ENCODE peak calls at places on chromosomes 7 and 10, in four cellular contexts. C is aorta, L is adipocyte, F is fibroblast of the aortic adventitia. H is an unnamed sample.

GRCh38 chr10:30000802-30001571 is 58.4 kb downstream of the JCAD start:
- DNase-seq in C (peak; percentile 63), L (peak; percentile 78), F (peak; percentile 97), H (peak; percentile 84)

GRCh38 chr7:15602236-15602635 is 40.4 kb upstream of the AGMO start:
- DNase-seq in L (peak; percentile 42), F (peak; percentile 12), C (no peak), H (peak; percentile 9)

GRCh38 chr10:77390481-77390891 is 247.1 kb downstream of the KCNMA1 start:
- DNase-seq in C (peak; percentile 64), L (peak; percentile 48), F (peak; percentile 34), H (peak; percentile 22)

GRCh38 chr10:43196981-43197833 is 59.0 kb downstream of the CSGALNACT2 start:
- DNase-seq in C (peak; percentile 32), L (no peak), F (no peak), H (no peak)

GRCh38 chr10:124280916-124281315 is 137.8 kb downstream of the OAT start:
- DNase-seq in L (no peak), F (no peak), C (peak; percentile 22), H (no peak)

GRCh38 chr10:14486777-14487510 is 156.2 kb upstream of the FRMD4A start:
- DNase-seq in L (peak; percentile 15), C (no peak), F (no peak), H (no peak)

GRCh38 chr7:19663816-19664531 is 44.9 kb downstream of the POLR1F start:
- DNase-seq in F (no peak), C (no peak), L (peak; percentile 11), H (no peak)

GRCh38 chr10:88651131-88651541 is 13.1 kb upstream of the LIPF start:
- DNase-seq in L (peak; percentile 89), F (peak; percentile 97), C (no peak), H (peak; percentile 87)

GRCh38 chr10:32538256-32538655 is 92.3 kb downstream of the CCDC7 start:
- DNase-seq in C (no peak), F (no peak), L (no peak), H (no peak)

GRCh38 chr10:51204691-51205090 is 130.4 kb downstream of the PRKG1 start:
- DNase-seq in F (no peak), C (no peak), L (no peak), H (peak; percentile 6)

GRCh38 chr10:47090042-47090441 is 178.8 kb downstream of the PTPN20 start:
- DNase-seq in C (no peak), L (no peak), F (no peak), H (no peak)

GRCh38 chr7:23184709-23185354 is 3.0 kb downstream of the NUP42 start:
- DNase-seq in C (no peak), L (peak; percentile 86), F (peak; percentile 76), H (peak; percentile 43)

GRCh38 chr7:1845536-1846311 is 175.6 kb downstream of the ELFN1 start:
- DNase-seq in C (peak; percentile 38), L (no peak), F (no peak), H (peak; percentile 17)

GRCh38 chr10:69495666-69496065 is 44.4 kb downstream of the TSPAN15 start:
- DNase-seq in C (no peak), L (no peak), F (no peak), H (no peak)

GRCh38 chr7:107185716-107186115 is 16.9 kb downstream of the HBP1 start:
- DNase-seq in L (no peak), C (no peak), F (no peak), H (no peak)

GRCh38 chr10:3538850-3539531 is 246.0 kb downstream of the KLF6 start:
- DNase-seq in C (peak; percentile 80), L (peak; percentile 90), F (peak; percentile 98), H (peak; percentile 94)

GRCh38 chr7:102872460-102872859 is 40.3 kb upstream of the LRRC17 start:
- DNase-seq in L (peak; percentile 80), F (peak; percentile 87), C (no peak), H (peak; percentile 91)

GRCh38 chr7:1109581-1110310 is 21.8 kb downstream of the GPER1 start:
- DNase-seq in F (no peak), C (peak; percentile 35), L (no peak), H (no peak)

GRCh38 chr10:127195041-127195506 is 1.3 kb downstream of the INSYN2A start:
- DNase-seq in L (peak; percentile 29), F (no peak), C (no peak), H (peak; percentile 58)

GRCh38 chr10:30151581-30152389 is 92.4 kb upstream of the JCAD start:
- DNase-seq in L (peak; percentile 79), C (peak; percentile 87), F (peak; percentile 85), H (peak; percentile 92)

GRCh38 chr7:151056286-151057037 is 1.2 kb downstream of the CDK5 start:
- DNase-seq in C (no peak), L (no peak), F (no peak), H (no peak)

GRCh38 chr10:87841215-87841614 is 22.1 kb downstream of the KLLN start:
- DNase-seq in C (no peak), L (no peak), F (peak; percentile 14), H (no peak)

GRCh38 chr10:80729896-80730295 is 192.2 kb downstream of the SH2D4B start:
- DNase-seq in F (no peak), C (no peak), L (no peak), H (no peak)

GRCh38 chr10:56123247-56123646 is 237.8 kb downstream of the ZWINT start:
- DNase-seq in L (no peak), C (no peak), F (no peak), H (no peak)

GRCh38 chr10:7544203-7544602 is 122.6 kb downstream of the ITIH5 start:
- DNase-seq in L (no peak), C (no peak), F (no peak), H (no peak)

GRCh38 chr10:32386623-32387022 is 39.7 kb upstream of the EPC1 start:
- DNase-seq in C (no peak), F (peak; percentile 7), L (peak; percentile 38), H (no peak)

GRCh38 chr7:156560696-156561210 is 79.8 kb upstream of the RNF32 start:
- DNase-seq in L (no peak), F (no peak), C (no peak), H (no peak)

GRCh38 chr7:128827971-128828711 is 2.1 kb upstream of the FLNC start:
- DNase-seq in C (peak; percentile 68), F (peak; percentile 89), L (peak; percentile 80), H (peak; percentile 75)

GRCh38 chr7:158539711-158540146 is 47.9 kb downstream of the PTPRN2 start:
- DNase-seq in C (no peak), L (no peak), F (no peak), H (no peak)

GRCh38 chr7:85554294-85554877 is 367.5 kb upstream of the SEMA3D start:
- DNase-seq in C (no peak), L (peak; percentile 91), F (peak; percentile 86), H (peak; percentile 83)

GRCh38 chr7:151665363-151665762 is 145.7 kb upstream of the RHEB start:
- DNase-seq in L (peak; percentile 45), F (peak; percentile 99), C (peak; percentile 77), H (no peak)

GRCh38 chr10:71234970-71235681 is 22.8 kb downstream of the UNC5B start:
- DNase-seq in C (peak; percentile 88), L (peak; percentile 83), F (peak; percentile 84), H (peak; percentile 74)

GRCh38 chr10:71232089-71232998 is 20.0 kb downstream of the UNC5B start:
- DNase-seq in L (no peak), F (peak; percentile 63), C (peak; percentile 88), H (peak; percentile 62)

GRCh38 chr10:71235808-71236207 is 23.4 kb downstream of the UNC5B start:
- DNase-seq in F (no peak), C (no peak), L (no peak), H (no peak)

GRCh38 chr10:71233491-71233892 is 21.1 kb downstream of the UNC5B start:
- DNase-seq in C (no peak), L (no peak), F (no peak), H (no peak)

GRCh38 chr10:71234017-71234894 is 21.9 kb downstream of the UNC5B start:
- DNase-seq in L (no peak), F (no peak), C (no peak), H (no peak)
- H3K4me3 ChIP-seq in L (no peak overlapping the region), F (no peak overlapping the region), C (no peak overlapping the region), H (no peak overlapping the region)

GRCh38 chr7:98930464-98930863 is 52.1 kb downstream of the TRRAP start:
- DNase-seq in L (no peak), C (no peak), F (no peak), H (no peak)
- H3K4me3 ChIP-seq in L (no peak overlapping the region), C (no peak overlapping the region), F (no peak overlapping the region), H (no peak overlapping the region)

GRCh38 chr7:88217675-88218427 is 2.0 kb downstream of the SRI start:
- DNase-seq in C (no peak), L (no peak), F (no peak), H (no peak)
- H3K4me3 ChIP-seq in C (no peak overlapping the region), L (peak overlapping the region; percentile 98), F (peak overlapping the region; percentile 92), H (peak overlapping the region; percentile 94)

GRCh38 chr7:6578114-6579084 is 1.1 kb downstream of the ZDHHC4 start:
- DNase-seq in C (no peak), F (no peak), L (no peak), H (no peak)
- H3K4me3 ChIP-seq in C (no peak overlapping the region), F (peak overlapping the region; percentile 73), L (peak overlapping the region; percentile 87), H (peak overlapping the region; percentile 85)

GRCh38 chr10:23192396-23192740 is 256 bp downstream of the PTF1A start:
- DNase-seq in C (no peak), F (no peak), L (no peak), H (no peak)
- H3K4me3 ChIP-seq in C (no peak overlapping the region), F (no peak overlapping the region), L (no peak overlapping the region), H (no peak overlapping the region)

DNA sequence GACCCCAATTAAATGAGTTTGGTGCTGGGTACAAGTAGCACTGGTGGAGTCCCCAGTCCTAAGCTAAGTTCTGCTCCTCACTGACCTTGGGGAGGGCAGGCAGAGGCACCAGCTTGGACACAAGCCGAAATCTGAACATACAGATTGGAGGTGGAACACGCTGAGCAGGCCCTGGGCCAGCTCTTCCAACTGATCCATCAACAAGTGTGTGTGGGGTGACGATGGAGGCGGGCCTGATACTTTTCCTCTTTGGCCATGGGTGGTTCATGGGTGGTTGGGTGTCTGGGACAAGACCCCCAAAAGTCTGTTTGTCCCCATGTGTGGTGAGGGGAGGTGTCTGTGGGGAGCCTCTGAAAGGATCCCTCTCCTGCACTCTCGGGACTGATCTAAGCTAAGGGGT is 1.9 kb downstream of the ADCYAP1R1 start:
- DNase-seq in L (no peak), C (no peak), F (no peak), H (no peak)
- H3K4me3 ChIP-seq in L (no peak overlapping the region), C (no peak overlapping the region), F (no peak overlapping the region), H (no peak overlapping the region)

DNA sequence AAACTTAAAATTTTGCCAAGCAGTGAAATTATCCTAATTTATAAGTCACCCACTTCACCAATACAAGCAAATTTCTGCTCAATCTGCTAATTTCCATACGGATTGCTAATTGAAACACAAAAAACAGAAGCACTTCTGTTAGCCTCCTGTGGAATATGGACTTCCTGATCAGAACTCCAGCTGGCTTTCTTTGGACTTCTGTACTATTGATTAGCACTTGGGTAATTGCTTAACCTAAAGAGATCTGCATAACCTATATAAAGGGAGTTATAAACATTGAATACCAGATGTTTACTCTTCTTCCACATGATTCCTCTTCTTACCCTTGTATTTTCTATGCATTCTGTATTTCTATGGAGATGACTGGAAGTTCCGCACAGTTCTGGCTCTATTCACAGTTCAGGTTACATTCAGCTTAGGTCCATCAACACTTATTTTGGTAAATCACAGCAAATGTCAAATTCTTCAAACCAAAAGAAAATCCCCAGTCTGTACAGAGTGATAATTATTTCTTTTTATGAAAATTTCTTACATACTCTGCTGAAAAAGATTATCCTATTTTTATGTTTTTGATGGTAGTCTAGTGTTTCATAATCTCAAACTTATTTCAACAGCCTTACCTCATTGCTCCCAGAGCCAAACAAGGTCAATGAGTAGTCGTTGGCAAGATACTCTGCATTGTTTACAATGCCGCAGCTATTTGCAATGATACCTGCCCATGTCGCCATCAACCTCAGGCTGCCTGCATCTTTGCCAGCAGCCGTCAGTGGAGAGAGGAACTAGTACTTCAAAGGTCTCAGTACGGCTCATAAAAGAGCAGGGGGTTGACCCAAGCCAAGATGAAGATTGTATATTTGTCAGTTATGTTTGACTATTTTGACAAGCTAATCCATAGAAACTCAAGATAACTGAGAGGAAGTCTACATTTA is 225.6 kb downstream of the AHR start:
- DNase-seq in C (no peak), F (peak; percentile 94), L (peak; percentile 65), H (peak; percentile 51)
- H3K4me3 ChIP-seq in C (no peak overlapping the region), F (no peak overlapping the region), L (no peak overlapping the region), H (no peak overlapping the region)